ENCODE peak calls at places on chromosomes 2 and 18, in five cellular contexts. G is HCT116, O is SK-N-SH, E is GM23248, Z is GM23338. S is an unnamed sample.

GRCh38 chr2:118221952-118222594 is 133.8 kb downstream of the INSIG2 start:
- DNase-seq in O (peak; percentile 72), E (peak; percentile 92), G (peak; percentile 53), Z (peak; percentile 89), S (peak; percentile 85)

GRCh38 chr18:26473721-26474120 is 74.6 kb downstream of the KCTD1 start:
- DNase-seq in G (no peak), O (no peak), Z (no peak), E (no peak), S (no peak)

GRCh38 chr2:232633413-232634318 is at the start of gene EFHD1:
- DNase-seq in E (peak; percentile 50), Z (peak; percentile 89), O (peak; percentile 87), G (no peak), S (peak; percentile 53)

GRCh38 chr2:199910338-199911051 is 598 bp upstream of the C2orf69 start:
- DNase-seq in E (no peak), G (no peak), Z (no peak), O (no peak), S (no peak)

GRCh38 chr2:9498210-9498609 is 23.9 kb downstream of the IAH1 start:
- DNase-seq in E (peak; percentile 43), G (no peak), O (no peak), Z (no peak), S (no peak)

GRCh38 chr2:222708274-222708710 is 36.8 kb downstream of the MOGAT1 start:
- DNase-seq in Z (peak; percentile 83), O (peak; percentile 62), G (peak; percentile 64), E (peak; percentile 84), S (peak; percentile 59)

GRCh38 chr18:10041180-10041579 is 127.4 kb downstream of the VAPA start:
- DNase-seq in G (no peak), Z (no peak), O (no peak), E (no peak), S (no peak)

GRCh38 chr18:36211612-36212065 is 24.3 kb downstream of the MOCOS start:
- DNase-seq in O (no peak), E (peak; percentile 83), Z (no peak), G (no peak), S (no peak)

GRCh38 chr2:206799083-206799482 is 33.7 kb downstream of the FASTKD2 start:
- DNase-seq in G (no peak), E (peak; percentile 50), Z (no peak), O (no peak), S (no peak)

GRCh38 chr2:177998006-177998405 is 74.6 kb downstream of the PDE11A start:
- DNase-seq in O (no peak), E (peak; percentile 83), Z (no peak), G (no peak), S (no peak)

GRCh38 chr2:212711851-212712250 is 173.2 kb upstream of the ERBB4 start:
- DNase-seq in Z (no peak), O (no peak), G (no peak), E (peak; percentile 94), S (no peak)

GRCh38 chr2:217247511-217247910 is 387.6 kb upstream of the TNP1 start:
- DNase-seq in O (no peak), E (no peak), G (no peak), Z (no peak), S (no peak)

GRCh38 chr18:51064256-51064655 is 34.2 kb downstream of the SMAD4 start:
- DNase-seq in E (no peak), G (no peak), Z (no peak), O (no peak), S (no peak)

GRCh38 chr2:217980036-217980435 is 22.8 kb downstream of the TNS1 start:
- DNase-seq in G (no peak), O (no peak), Z (no peak), E (peak; percentile 78), S (no peak)

GRCh38 chr2:241073166-241074064 is 28.7 kb downstream of the MTERF4 start:
- DNase-seq in E (no peak), Z (no peak), O (no peak), G (no peak), S (no peak)

GRCh38 chr2:105380432-105381118 is 18.3 kb downstream of the FHL2 start:
- DNase-seq in E (peak; percentile 38), G (no peak), O (no peak), Z (no peak), S (no peak)

GRCh38 chr2:23526114-23526513 is 141.1 kb downstream of the KLHL29 start:
- DNase-seq in O (no peak), Z (no peak), G (no peak), E (no peak), S (no peak)

GRCh38 chr2:63572001-63572400 is 16.3 kb downstream of the WDPCP start:
- DNase-seq in G (no peak), E (no peak), O (no peak), Z (no peak), S (no peak)

DNA sequence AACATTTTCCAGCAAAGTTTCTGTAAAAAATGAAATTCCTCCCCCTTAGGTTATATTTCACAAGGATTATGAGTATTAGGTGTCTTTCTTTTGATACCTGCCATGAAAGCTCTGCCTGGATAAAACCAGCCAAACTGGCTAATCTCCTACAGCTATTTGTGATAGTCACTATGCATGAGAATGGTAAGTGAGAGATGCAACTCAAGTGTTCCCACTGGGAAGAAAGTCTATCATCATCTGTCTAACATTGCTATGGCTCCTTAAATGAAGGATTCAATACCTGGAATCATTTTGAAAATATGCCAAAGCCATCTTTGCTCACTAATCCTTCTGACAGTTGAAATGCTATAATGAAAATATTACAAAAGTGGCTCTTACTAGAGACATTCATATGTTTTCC is 339.9 kb upstream of the LRRTM4 start:
- DNase-seq in O (no peak), Z (peak; percentile 53), G (no peak), E (no peak), S (no peak)
- H3K9me2 ChIP-seq in O (no peaks in the 10 kb centered on the region), Z (peaks cover 2% of the 10 kb centered on the region), G (no peaks in the 10 kb centered on the region), E (no peaks in the 10 kb centered on the region), S (no peaks in the 10 kb centered on the region)

GRCh38 chr2:233867993-233868532 is at the start of gene MSL3B:
- DNase-seq in E (peak; percentile 79), G (peak; percentile 46), O (peak; percentile 77), Z (peak; percentile 74), S (peak; percentile 72)
- H3K4me3 ChIP-seq in E (peak within 1 kb of the TSS; percentile 86), G (peak within 1 kb of the TSS; percentile 87), O (peak within 1 kb of the TSS; percentile 59), Z (peak within 1 kb of the TSS; percentile 65), S (peak within 1 kb of the TSS; percentile 70)

GRCh38 chr2:15761910-15762309 is 170.2 kb downstream of the DDX1 start:
- DNase-seq in E (no peak), O (no peak), Z (no peak), G (no peak), S (no peak)
- H3K9me2 ChIP-seq in E (no peaks in the 10 kb centered on the region), O (no peaks in the 10 kb centered on the region), Z (no peaks in the 10 kb centered on the region), G (no peaks in the 10 kb centered on the region), S (no peaks in the 10 kb centered on the region)

GRCh38 chr2:1715184-1716012 is 28.9 kb downstream of the PXDN start:
- DNase-seq in E (peak; percentile 68), Z (no peak), G (no peak), O (peak; percentile 91), S (no peak)
- H3K4me3 ChIP-seq in E (no peak overlapping the region), Z (no peak overlapping the region), G (no peak overlapping the region), O (no peak overlapping the region), S (no peak overlapping the region)

GRCh38 chr2:120499784-120500495 is 154.0 kb downstream of the INHBB start:
- DNase-seq in Z (no peak), E (peak; percentile 6), O (no peak), G (no peak), S (no peak)
- H3K9me2 ChIP-seq in Z (no peaks in the 10 kb centered on the region), E (no peaks in the 10 kb centered on the region), O (no peaks in the 10 kb centered on the region), G (no peaks in the 10 kb centered on the region), S (no peaks in the 10 kb centered on the region)

GRCh38 chr2:170973492-170974303 is 44.6 kb downstream of the GORASP2 start:
- DNase-seq in Z (peak; percentile 88), O (peak; percentile 99), G (peak; percentile 62), E (peak; percentile 91), S (peak; percentile 75)
- H3K4me3 ChIP-seq in Z (peak overlapping the region; percentile 72), O (peak overlapping the region; percentile 69), G (peak overlapping the region; percentile 62), E (peak overlapping the region; percentile 87), S (peak overlapping the region; percentile 84)

GRCh38 chr2:21303876-21304275 is 180.1 kb downstream of the TDRD15 start:
- DNase-seq in Z (no peak), E (no peak), G (no peak), O (no peak), S (no peak)

GRCh38 chr2:21307037-21307436 is 183.3 kb downstream of the TDRD15 start:
- DNase-seq in G (no peak), E (no peak), Z (no peak), O (no peak), S (no peak)

GRCh38 chr2:21310493-21310892 is 186.7 kb downstream of the TDRD15 start:
- DNase-seq in G (no peak), E (no peak), O (no peak), Z (no peak), S (no peak)

GRCh38 chr2:21305581-21305980 is 181.8 kb downstream of the TDRD15 start:
- DNase-seq in G (no peak), E (no peak), O (no peak), Z (no peak), S (no peak)

DNA sequence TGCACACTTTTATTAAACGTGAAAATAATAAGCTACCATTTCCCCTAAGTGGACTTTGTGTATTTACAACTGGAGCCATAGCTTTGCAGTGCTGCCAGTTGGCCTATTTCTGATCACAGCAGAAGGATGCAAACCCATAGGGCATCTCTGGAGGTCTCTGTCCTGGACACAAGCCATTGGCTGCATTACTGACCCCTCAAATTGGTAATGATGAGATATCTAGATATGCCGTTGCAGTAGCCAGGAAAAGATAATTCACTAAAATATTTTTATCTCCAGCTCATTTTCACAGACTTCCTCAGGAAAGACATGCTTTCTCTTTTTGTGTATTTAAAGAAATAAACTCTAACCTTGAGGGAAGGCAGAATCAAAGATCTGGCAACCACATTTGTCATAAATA is 182.5 kb downstream of the TDRD15 start:
- DNase-seq in E (no peak), G (no peak), Z (no peak), O (no peak), S (no peak)
- H3K9me2 ChIP-seq in E (no peaks in the 10 kb centered on the region), G (no peaks in the 10 kb centered on the region), Z (no peaks in the 10 kb centered on the region), O (no peaks in the 10 kb centered on the region), S (no peaks in the 10 kb centered on the region)

DNA sequence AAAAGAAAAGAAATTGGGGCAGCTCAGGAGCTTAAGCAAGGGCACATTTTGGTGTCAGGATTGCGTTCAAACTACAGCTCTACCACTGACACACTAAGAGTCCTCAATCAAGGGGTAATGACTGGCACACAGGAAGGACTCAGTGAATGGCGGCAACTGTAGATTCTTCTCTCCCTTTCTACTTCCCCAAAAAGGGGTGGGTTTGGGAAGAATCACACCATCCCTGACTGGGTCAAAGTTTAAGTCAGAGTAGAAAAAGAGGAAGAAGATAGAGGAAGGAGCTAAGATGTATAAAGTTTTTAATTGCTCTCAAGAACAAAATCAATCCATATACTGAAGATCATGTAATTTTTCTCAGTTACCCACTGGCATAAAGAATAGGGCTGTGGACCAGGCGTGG is 2.6 kb downstream of the NLRC4 start:
- DNase-seq in E (no peak), G (no peak), Z (no peak), O (no peak), S (no peak)
- H3K4me3 ChIP-seq in E (no peak overlapping the region), G (no peak overlapping the region), Z (no peak overlapping the region), O (no peak overlapping the region), S (no peak overlapping the region)

S was measured in MM.1S.